ENCODE peak calls at places on chromosome 3, in ten cellular contexts. J is stimulated activated CD4-positive, alpha-beta T cell treated with anti-CD3 and anti-CD28 coated beads, Interleukin-12 subunit alpha, Interleukin-12 subunit beta, amount 100 ng/mL, for 24 hours; T is heart right ventricle; F is activated CD8-positive, alpha-beta memory T cell treated with anti-CD3 and anti-CD28 coated beads for 1 hour; B is activated CD4-positive, alpha-beta T cell treated with anti-CD3 and anti-CD28 coated beads, Interleukin-2, amount 50 U/mL, for 48 hours; S is cardiac muscle cell; U is activated gamma-delta T cell treated with Interleukin-2 at 50 U/mL for 16 hours; E is lung; Z is CD8-positive, alpha-beta memory T cell; Q is GOT3. N is an unnamed sample.

GRCh38 chr3:66822059-66823009 is 175.8 kb upstream of the KBTBD8 start:
- DNase-seq in F (peak), U (peak), E (peak), T (peak), Q (peak), J (peak), B (peak), S (peak), Z (peak), N (peak)

GRCh38 chr3:134161817-134162396 is 88.8 kb downstream of the RYK start:
- DNase-seq in S (no peak), J (no peak), Z (no peak), Q (no peak), T (no peak), E (no peak), F (no peak), B (no peak), U (no peak), N (no peak)

GRCh38 chr3:59939826-59940426 is 890.1 kb upstream of the CFAP20DC start:
- DNase-seq in S (no peak), Q (no peak), J (no peak), E (no peak), T (no peak), F (no peak), U (no peak), Z (no peak), B (no peak), N (no peak)

GRCh38 chr3:152089528-152089927 is 179.2 kb upstream of the MBNL1 start:
- DNase-seq in J (no peak), B (no peak), U (no peak), S (no peak), E (no peak), Q (no peak), Z (no peak), F (no peak), T (no peak), N (no peak)

GRCh38 chr3:109132801-109133473 is 3.6 kb upstream of the C3orf85 start:
- DNase-seq in S (peak), F (no peak), Q (no peak), B (no peak), E (no peak), U (no peak), Z (no peak), T (no peak), J (no peak), N (no peak)

GRCh38 chr3:464255-464654 is 267.7 kb downstream of the CHL1 start:
- DNase-seq in T (no peak), Z (no peak), U (no peak), F (no peak), S (no peak), E (no peak), Q (no peak), J (no peak), B (no peak), N (no peak)

GRCh38 chr3:69250014-69250413 is 127.6 kb upstream of the LMOD3 start:
- DNase-seq in S (peak), U (no peak), F (no peak), B (peak), T (no peak), E (no peak), Q (no peak), Z (peak), J (peak), N (peak)

GRCh38 chr3:117602054-117602644 is 892.6 kb downstream of the TUSC7 start:
- DNase-seq in Z (no peak), E (no peak), S (no peak), U (no peak), B (no peak), T (no peak), F (no peak), Q (no peak), J (no peak), N (no peak)

GRCh38 chr3:48652923-48653715 is 9.6 kb downstream of the CELSR3 start:
- DNase-seq in B (no peak), F (no peak), S (no peak), E (no peak), T (no peak), U (no peak), Q (no peak), J (no peak), Z (no peak), N (no peak)

GRCh38 chr3:58217209-58217811 is 6.5 kb upstream of the DNASE1L3 start:
- DNase-seq in T (peak), J (peak), F (peak), B (peak), Q (peak), E (peak), U (peak), S (peak), Z (peak), N (peak)

GRCh38 chr3:179666436-179667035 is 13.7 kb downstream of the USP13 start:
- DNase-seq in E (peak), B (no peak), J (no peak), Z (no peak), T (peak), Q (no peak), U (no peak), S (peak), F (no peak), N (no peak)

GRCh38 chr3:11389570-11390268 is 117.5 kb downstream of the ATG7 start:
- DNase-seq in T (no peak), F (no peak), Z (no peak), E (no peak), Q (no peak), J (no peak), B (no peak), S (peak), U (no peak), N (no peak)

GRCh38 chr3:49133226-49133951 is 539 bp upstream of the LAMB2 start:
- DNase-seq in U (no peak), F (no peak), B (no peak), E (peak), Q (peak), J (no peak), Z (no peak), S (peak), T (peak), N (no peak)

GRCh38 chr3:167880183-167880582 is 144.7 kb downstream of the SERPINI1 start:
- DNase-seq in B (no peak), Q (no peak), Z (no peak), F (no peak), J (no peak), S (no peak), E (no peak), T (no peak), U (no peak), N (no peak)

GRCh38 chr3:107753494-107753893 is 230.7 kb downstream of the BBX start:
- DNase-seq in Z (no peak), Q (no peak), J (peak), F (no peak), S (peak), E (no peak), B (peak), T (no peak), U (peak), N (no peak)

GRCh38 chr3:48926425-48927392 is 8.1 kb downstream of the ARIH2 start:
- DNase-seq in S (peak), E (no peak), J (peak), T (no peak), U (no peak), F (no peak), Z (no peak), B (peak), Q (no peak), N (no peak)

GRCh38 chr3:159762981-159763465 is 225.6 kb upstream of the IL12A start:
- DNase-seq in E (peak), U (no peak), B (peak), F (no peak), Q (peak), J (no peak), Z (peak), T (peak), S (peak), N (peak)

GRCh38 chr3:143120716-143121239 is 1.2 kb downstream of the CHST2 start:
- DNase-seq in Z (peak), J (peak), Q (peak), E (no peak), B (peak), S (peak), T (peak), U (peak), F (peak), N (peak)

GRCh38 chr3:59247402-59247841 is 197.6 kb upstream of the CFAP20DC start:
- DNase-seq in E (no peak), S (no peak), B (no peak), F (no peak), T (no peak), Q (no peak), Z (no peak), U (no peak), J (no peak), N (no peak)

GRCh38 chr3:184372296-184372821 is 5.6 kb downstream of the THPO start:
- DNase-seq in U (no peak), E (no peak), B (no peak), S (no peak), Q (no peak), F (no peak), Z (no peak), J (no peak), T (no peak), N (no peak)

GRCh38 chr3:67863869-67864268 is 209.5 kb upstream of the SUCLG2 start:
- DNase-seq in S (no peak), J (no peak), F (no peak), Z (no peak), E (no peak), U (no peak), Q (no peak), T (no peak), B (no peak), N (no peak)

GRCh38 chr3:55538158-55538557 is 51.1 kb upstream of the WNT5A start:
- DNase-seq in J (no peak), Q (no peak), F (no peak), T (no peak), S (no peak), E (no peak), U (no peak), Z (no peak), B (no peak), N (no peak)

GRCh38 chr3:48367201-48367600 is 4.8 kb upstream of the FBXW12 start:
- DNase-seq in Z (no peak), U (no peak), J (no peak), S (peak), Q (no peak), B (no peak), F (no peak), T (peak), E (no peak), N (no peak)

GRCh38 chr3:187746479-187747335 is 1.4 kb upstream of the BCL6 start:
- DNase-seq in E (no peak), Q (no peak), F (no peak), U (no peak), B (peak), T (no peak), S (peak), Z (no peak), J (no peak), N (no peak)

GRCh38 chr3:11553436-11554235 is 90.1 kb downstream of the VGLL4 start:
- DNase-seq in J (no peak), B (no peak), F (no peak), U (no peak), E (no peak), T (peak), S (peak), Z (no peak), Q (no peak), N (no peak)

GRCh38 chr3:60160105-60160791 is 1091.0 kb downstream of the FHIT start:
- DNase-seq in S (no peak), B (no peak), T (no peak), J (no peak), Q (no peak), F (no peak), Z (no peak), U (no peak), E (no peak), N (no peak)

GRCh38 chr3:52684184-52684583 is 1.5 kb downstream of the PBRM1 start:
- DNase-seq in T (no peak), B (no peak), E (no peak), Z (no peak), U (no peak), J (no peak), F (no peak), S (no peak), Q (no peak), N (no peak)

GRCh38 chr3:42501681-42502428 is 588 bp upstream of the VIPR1 start:
- DNase-seq in Z (peak), F (peak), B (peak), S (peak), T (peak), E (peak), J (peak), U (peak), Q (no peak), N (peak)

GRCh38 chr3:68861521-68861920 is 70.8 kb downstream of the TAFA4 start:
- DNase-seq in Z (no peak), T (no peak), E (no peak), B (no peak), Q (no peak), F (no peak), S (no peak), U (no peak), J (no peak), N (no peak)

GRCh38 chr3:54859204-54859603 is 68.7 kb downstream of the LRTM1 start:
- DNase-seq in F (no peak), S (peak), U (no peak), Z (no peak), B (no peak), E (no peak), J (no peak), T (no peak), Q (no peak), N (no peak)

GRCh38 chr3:16936233-16936632 is 51.5 kb downstream of the PLCL2 start:
- DNase-seq in E (no peak), T (no peak), Q (no peak), B (no peak), Z (peak), J (no peak), U (peak), S (no peak), F (no peak), N (no peak)

GRCh38 chr3:107800705-107801104 is 277.9 kb downstream of the BBX start:
- DNase-seq in F (no peak), B (no peak), Z (no peak), S (no peak), E (no peak), T (no peak), Q (no peak), U (no peak), J (no peak), N (no peak)

GRCh38 chr3:94965867-94966471 is 903.1 kb downstream of the NSUN3 start:
- DNase-seq in S (no peak), F (no peak), B (no peak), T (no peak), U (no peak), Q (no peak), E (no peak), J (no peak), Z (no peak), N (no peak)

GRCh38 chr3:197881601-197882000 is 68.4 kb upstream of the RPL35A start:
- DNase-seq in Q (no peak), T (no peak), J (no peak), B (no peak), Z (no peak), F (no peak), E (no peak), U (no peak), S (no peak), N (no peak)

GRCh38 chr3:79361748-79362378 is 405.9 kb downstream of the ROBO1 start:
- DNase-seq in B (no peak), F (no peak), S (peak), E (no peak), U (no peak), J (no peak), Q (no peak), T (no peak), Z (no peak), N (no peak)

GRCh38 chr3:3179407-3180094 is at the start of gene CRBN:
- DNase-seq in Z (peak), U (peak), S (peak), T (peak), J (peak), F (peak), Q (peak), B (peak), E (peak), N (peak)

GRCh38 chr3:123723527-123724168 is 138.8 kb upstream of the HACD2 start:
- DNase-seq in J (peak), F (no peak), U (peak), S (peak), B (peak), E (peak), Q (no peak), T (no peak), Z (peak), N (peak)

GRCh38 chr3:195806211-195806915 is 5.4 kb downstream of the MUC4 start:
- DNase-seq in F (no peak), T (no peak), U (no peak), B (no peak), S (no peak), Z (no peak), Q (no peak), E (no peak), J (no peak), N (no peak)

N was measured in activated T-helper 2 cell treated with anti-CD3 and anti-CD28 coated beads, Interferon-gamma antibody, Interleukin-2, Interleukin-4, amounts not matched to agents 10 μg/mL and 5 μg/mL and 100 μg/mL, durations not matched to agents 14 hours and 24 hours and 36 hours.